ENCODE peak calls at places on chromosomes 13 and 19, in nine cellular contexts. Z is progenitor cell of endocrine pancreas, I is MM.1S, V is H9, T is cardiac fibroblast, P is AG09309, Q is AG09319, W is GM20000, X is colonic mucosa. B is an unnamed sample.

GRCh38 chr13:113935081-113935511 is 38.8 kb downstream of the C13orf46 start:
- DNase-seq in Z (no peak), I (no peak), V (peak; percentile 53), T (no peak), P (no peak), Q (no peak), W (no peak), X (no peak), B (no peak)

GRCh38 chr13:84192125-84192524 is 309.9 kb upstream of the SLITRK1 start:
- DNase-seq in Z (no peak), I (no peak), V (no peak), T (peak; percentile 61), P (peak; percentile 89), Q (peak; percentile 16), W (no peak), X (no peak), B (no peak)

GRCh38 chr13:110463876-110464510 is 97.5 kb downstream of the RAB20 start:
- DNase-seq in Z (no peak), I (no peak), V (no peak), T (no peak), P (no peak), Q (no peak), W (no peak), X (no peak), B (no peak)

GRCh38 chr13:76035711-76036110 is 399.6 kb downstream of the LMO7 start:
- DNase-seq in Z (no peak), I (no peak), V (no peak), T (peak; percentile 74), P (no peak), Q (no peak), W (no peak), X (no peak), B (no peak)

GRCh38 chr13:111005808-111006494 is 91.1 kb upstream of the ANKRD10 start:
- DNase-seq in Z (no peak), I (no peak), V (no peak), T (peak; percentile 31), P (no peak), Q (no peak), W (no peak), X (no peak), B (no peak)

GRCh38 chr13:109243311-109243951 is 543.0 kb downstream of the IRS2 start:
- DNase-seq in Z (no peak), I (no peak), V (no peak), T (peak; percentile 98), P (peak; percentile 72), Q (peak; percentile 51), W (no peak), X (no peak), B (no peak)

GRCh38 chr13:93635687-93636086 is 409.1 kb downstream of the GPC6 start:
- DNase-seq in Z (no peak), I (no peak), V (no peak), T (peak; percentile 12), P (peak; percentile 62), Q (peak; percentile 40), W (no peak), X (no peak), B (no peak)

GRCh38 chr13:32902898-32903297 is 113.3 kb upstream of the KL start:
- DNase-seq in Z (no peak), I (no peak), V (peak; percentile 68), T (peak; percentile 59), P (no peak), Q (no peak), W (no peak), X (peak; percentile 59), B (no peak)

GRCh38 chr19:50882188-50882587 is 8.9 kb downstream of the KLK2 start:
- DNase-seq in Z (no peak), I (no peak), V (no peak), T (no peak), P (no peak), Q (no peak), W (no peak), X (no peak), B (no peak)

GRCh38 chr19:5023128-5023571 is 54.2 kb downstream of the KDM4B start:
- DNase-seq in Z (no peak), I (no peak), V (no peak), T (no peak), P (no peak), Q (no peak), W (no peak), X (no peak), B (no peak)

GRCh38 chr13:46804391-46804815 is 7.4 kb upstream of the ESD start:
- DNase-seq in Z (no peak), I (no peak), V (no peak), T (peak; percentile 99), P (peak; percentile 81), Q (no peak), W (no peak), X (no peak), B (no peak)

GRCh38 chr19:7657047-7657779 is 11.6 kb upstream of the RETN start:
- DNase-seq in Z (no peak), I (no peak), V (no peak), T (no peak), P (no peak), Q (no peak), W (no peak), X (no peak), B (no peak)

GRCh38 chr19:3163230-3163886 is 15.2 kb upstream of the S1PR4 start:
- DNase-seq in Z (peak; percentile 65), I (peak; percentile 67), V (peak; percentile 84), T (peak; percentile 63), P (no peak), Q (no peak), W (peak; percentile 88), X (peak; percentile 68), B (peak; percentile 77)

GRCh38 chr19:13016628-13017305 is 21.5 kb downstream of the NFIX start:
- DNase-seq in Z (no peak), I (no peak), V (no peak), T (no peak), P (no peak), Q (no peak), W (peak; percentile 13), X (no peak), B (no peak)

GRCh38 chr19:5038631-5039271 is 69.8 kb downstream of the KDM4B start:
- DNase-seq in Z (no peak), I (no peak), V (peak; percentile 56), T (peak; percentile 38), P (no peak), Q (no peak), W (no peak), X (no peak), B (no peak)

DNA sequence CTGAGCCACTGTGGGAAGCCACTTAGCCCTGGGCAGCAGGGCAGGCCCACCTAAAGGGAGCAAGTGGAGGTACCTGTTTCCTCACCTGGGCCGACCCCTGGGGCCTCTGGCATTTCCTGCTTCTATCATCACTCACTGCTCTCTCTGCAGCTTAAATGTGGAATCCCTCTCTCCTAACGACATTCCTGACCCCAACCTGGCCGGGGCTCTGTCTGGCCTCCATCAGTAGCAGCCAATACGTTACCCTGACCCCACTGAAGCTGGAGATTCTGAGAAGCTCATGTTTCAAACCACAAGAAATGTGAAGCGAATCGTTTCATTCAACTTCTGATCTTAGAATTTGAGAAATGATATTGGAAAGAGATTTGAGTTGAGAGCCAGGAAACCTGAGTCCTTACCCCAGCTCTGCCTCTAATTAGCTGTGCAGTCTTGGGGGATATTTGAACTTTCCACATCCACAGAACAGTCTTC is 39.9 kb downstream of the DOCK9 start:
- DNase-seq in Z (no peak), I (no peak), V (peak; percentile 91), T (no peak), P (no peak), Q (no peak), W (no peak), X (no peak), B (no peak)
- TF ChIP-seq CTCF in Z (no peak), I (no peak), V (no peak), T (no peak), P (no peak), Q (no peak), W (no peak), X (no peak), B (no peak)

GRCh38 chr13:107650081-107650701 is 565.1 kb downstream of the LIG4 start:
- DNase-seq in Z (peak; percentile 61), I (peak; percentile 44), V (peak; percentile 78), T (peak; percentile 25), P (no peak), Q (peak; percentile 5), W (peak; percentile 18), X (peak; percentile 33), B (peak; percentile 80)
- TF ChIP-seq CTCF in Z (peak; percentile 84), I (peak; percentile 86), V (peak; percentile 94), T (peak; percentile 49), P (peak; percentile 94), Q (peak; percentile 84), W (peak; percentile 84), X (peak; percentile 62), B (peak; percentile 92)

GRCh38 chr19:16068696-16069259 is 7.5 kb upstream of the TPM4 start:
- DNase-seq in Z (no peak), I (no peak), V (no peak), T (no peak), P (no peak), Q (no peak), W (no peak), X (no peak), B (no peak)

GRCh38 chr19:16069813-16070365 is 6.4 kb upstream of the TPM4 start:
- DNase-seq in Z (no peak), I (no peak), V (no peak), T (no peak), P (no peak), Q (no peak), W (no peak), X (no peak), B (no peak)

GRCh38 chr19:16067205-16067938 is 8.9 kb upstream of the TPM4 start:
- DNase-seq in Z (no peak), I (no peak), V (no peak), T (peak; percentile 90), P (peak; percentile 69), Q (peak; percentile 84), W (no peak), X (peak; percentile 79), B (no peak)

GRCh38 chr19:16064209-16064889 is 11.9 kb upstream of the TPM4 start:
- DNase-seq in Z (no peak), I (no peak), V (no peak), T (no peak), P (no peak), Q (no peak), W (peak; percentile 1), X (no peak), B (no peak)

DNA sequence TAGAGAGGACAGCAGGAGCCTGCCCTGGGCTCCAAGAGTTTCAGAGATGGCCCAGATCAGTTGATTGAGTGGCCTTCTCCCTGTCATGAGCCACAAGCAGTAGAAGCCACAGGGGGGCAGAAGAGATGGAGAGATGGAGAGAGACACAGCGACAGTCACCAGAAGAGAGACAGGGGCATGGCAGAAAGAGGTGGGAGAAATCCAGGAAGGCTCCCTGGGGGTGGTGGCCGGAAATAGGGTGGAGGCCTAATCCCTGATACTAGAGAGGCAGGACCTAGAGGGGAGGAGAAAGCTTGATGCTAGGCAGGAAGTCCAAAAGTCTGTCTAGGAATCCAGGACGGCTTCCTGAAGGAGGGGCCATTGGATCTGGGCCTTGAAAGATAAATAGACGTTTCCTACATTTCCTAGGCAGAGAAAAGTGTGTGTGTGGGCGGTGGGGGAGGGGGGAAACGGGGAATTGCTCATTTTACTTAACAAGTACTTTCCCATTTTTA is 9.6 kb upstream of the TPM4 start:
- DNase-seq in Z (no peak), I (peak; percentile 63), V (peak; percentile 56), T (peak; percentile 85), P (no peak), Q (no peak), W (peak; percentile 77), X (peak; percentile 81), B (no peak)
- TF ChIP-seq CTCF in Z (no peak), I (peak; percentile 72), V (no peak), T (peak; percentile 19), P (peak; percentile 10), Q (peak; percentile 32), W (peak; percentile 71), X (peak; percentile 15), B (no peak)

GRCh38 chr13:97659602-97660001 is 225.6 kb downstream of the RAP2A start:
- DNase-seq in Z (no peak), I (no peak), V (no peak), T (peak; percentile 6), P (no peak), Q (no peak), W (no peak), X (no peak), B (peak; percentile 27)
- TF ChIP-seq CTCF in Z (peak; percentile 34), I (peak; percentile 28), V (peak; percentile 35), T (peak; percentile 8), P (peak; percentile 32), Q (peak; percentile 38), W (no peak), X (no peak), B (no peak)

B was measured in glutamatergic neuron.